ENCODE peak calls at places on chromosomes 11 and 22, in seven cellular contexts. One of them, this sample, is unnamed.

GRCh38 chr22:28899199-28899853 is 16.0 kb downstream of the ZNRF3 start:
- DNase-seq in stomach: no peak
- DNase-seq in ovary: peak; percentile 7
- DNase-seq in GM12865: peak; percentile 35
- DNase-seq in HCT116: no peak
- DNase-seq in MM.1S: no peak
- DNase-seq in right lobe of liver: no peak
- DNase-seq in this sample: no peak

GRCh38 chr22:36753120-36753802 is 22.7 kb downstream of the IFT27 start:
- DNase-seq in stomach: no peak
- DNase-seq in ovary: no peak
- DNase-seq in GM12865: no peak
- DNase-seq in HCT116: no peak
- DNase-seq in MM.1S: no peak
- DNase-seq in right lobe of liver: no peak
- DNase-seq in this sample: no peak

GRCh38 chr11:105236631-105237030 is 97.1 kb upstream of the CARD18 start:
- DNase-seq in stomach: no peak
- DNase-seq in ovary: no peak
- DNase-seq in GM12865: no peak
- DNase-seq in HCT116: no peak
- DNase-seq in MM.1S: no peak
- DNase-seq in right lobe of liver: no peak
- DNase-seq in this sample: no peak

GRCh38 chr11:64170419-64170818 is 4.5 kb upstream of the MACROD1 start:
- DNase-seq in stomach: no peak
- DNase-seq in ovary: no peak
- DNase-seq in GM12865: no peak
- DNase-seq in HCT116: no peak
- DNase-seq in MM.1S: no peak
- DNase-seq in right lobe of liver: no peak
- DNase-seq in this sample: no peak

GRCh38 chr22:27670701-27671412 is 130.7 kb downstream of the MN1 start:
- DNase-seq in stomach: peak; percentile 50
- DNase-seq in ovary: no peak
- DNase-seq in GM12865: no peak
- DNase-seq in HCT116: peak; percentile 34
- DNase-seq in MM.1S: no peak
- DNase-seq in right lobe of liver: no peak
- DNase-seq in this sample: peak; percentile 34

GRCh38 chr11:117510646-117511045 is 183.0 kb downstream of the CEP164 start:
- DNase-seq in stomach: no peak
- DNase-seq in ovary: no peak
- DNase-seq in GM12865: no peak
- DNase-seq in HCT116: no peak
- DNase-seq in MM.1S: no peak
- DNase-seq in right lobe of liver: no peak
- DNase-seq in this sample: no peak

GRCh38 chr11:22730319-22730718 is 63.9 kb downstream of the GAS2 start:
- DNase-seq in stomach: no peak
- DNase-seq in ovary: no peak
- DNase-seq in GM12865: peak; percentile 35
- DNase-seq in HCT116: no peak
- DNase-seq in MM.1S: peak; percentile 51
- DNase-seq in right lobe of liver: no peak
- DNase-seq in this sample: no peak

GRCh38 chr11:29258411-29258810 is 758.4 kb downstream of the KCNA4 start:
- DNase-seq in stomach: no peak
- DNase-seq in ovary: no peak
- DNase-seq in GM12865: no peak
- DNase-seq in HCT116: no peak
- DNase-seq in MM.1S: no peak
- DNase-seq in right lobe of liver: no peak
- DNase-seq in this sample: no peak

DNA sequence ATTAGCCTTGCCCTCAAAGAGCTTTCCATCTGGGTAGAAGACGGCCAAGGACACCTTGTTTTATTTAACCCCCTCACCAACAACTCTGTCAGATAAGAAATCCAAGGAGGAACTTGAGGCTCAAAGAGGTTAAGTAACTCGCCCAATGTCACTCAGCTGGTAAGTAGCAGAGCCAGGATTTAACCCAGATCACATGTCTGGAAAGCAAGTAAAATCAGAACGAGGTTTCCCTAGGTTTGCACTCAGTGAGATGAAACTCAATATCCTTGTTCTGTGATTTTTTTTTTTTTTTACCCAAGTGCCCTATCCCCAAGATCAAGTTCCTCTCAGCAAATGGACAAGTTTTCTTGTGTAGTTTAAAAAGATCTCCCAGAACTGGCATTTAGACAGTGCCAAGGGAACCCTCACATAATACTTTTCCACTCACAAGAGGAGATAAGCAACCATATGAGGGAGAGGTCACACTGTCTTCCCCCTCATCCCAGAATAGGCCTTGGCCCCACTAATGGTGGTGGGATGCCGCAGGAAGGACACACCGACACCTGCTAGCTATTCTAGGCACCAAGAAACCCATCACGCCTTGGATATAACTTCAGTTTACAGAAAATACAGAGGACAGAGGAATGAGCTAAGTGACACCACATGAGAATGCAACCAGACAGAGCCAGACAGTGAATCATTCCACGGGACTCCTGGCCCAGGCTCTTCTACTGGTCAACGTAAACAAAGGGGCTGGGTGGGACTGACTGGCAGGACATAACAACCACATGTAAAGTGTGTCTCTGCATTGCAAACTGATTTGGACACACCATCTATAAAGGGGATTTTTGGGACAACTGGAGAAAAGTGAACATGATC is 8.6 kb upstream of the ARAP1 start:
- DNase-seq in stomach: no peak
- DNase-seq in ovary: no peak
- DNase-seq in GM12865: no peak
- DNase-seq in HCT116: no peak
- DNase-seq in MM.1S: no peak
- DNase-seq in right lobe of liver: no peak
- DNase-seq in this sample: no peak
- TF ChIP-seq CTCF in stomach: no peak
- TF ChIP-seq CTCF in ovary: no peak
- TF ChIP-seq CTCF in GM12865: no peak
- TF ChIP-seq CTCF in HCT116: no peak
- TF ChIP-seq CTCF in MM.1S: no peak
- TF ChIP-seq CTCF in right lobe of liver: no peak
- TF ChIP-seq CTCF in this sample: no peak

DNA sequence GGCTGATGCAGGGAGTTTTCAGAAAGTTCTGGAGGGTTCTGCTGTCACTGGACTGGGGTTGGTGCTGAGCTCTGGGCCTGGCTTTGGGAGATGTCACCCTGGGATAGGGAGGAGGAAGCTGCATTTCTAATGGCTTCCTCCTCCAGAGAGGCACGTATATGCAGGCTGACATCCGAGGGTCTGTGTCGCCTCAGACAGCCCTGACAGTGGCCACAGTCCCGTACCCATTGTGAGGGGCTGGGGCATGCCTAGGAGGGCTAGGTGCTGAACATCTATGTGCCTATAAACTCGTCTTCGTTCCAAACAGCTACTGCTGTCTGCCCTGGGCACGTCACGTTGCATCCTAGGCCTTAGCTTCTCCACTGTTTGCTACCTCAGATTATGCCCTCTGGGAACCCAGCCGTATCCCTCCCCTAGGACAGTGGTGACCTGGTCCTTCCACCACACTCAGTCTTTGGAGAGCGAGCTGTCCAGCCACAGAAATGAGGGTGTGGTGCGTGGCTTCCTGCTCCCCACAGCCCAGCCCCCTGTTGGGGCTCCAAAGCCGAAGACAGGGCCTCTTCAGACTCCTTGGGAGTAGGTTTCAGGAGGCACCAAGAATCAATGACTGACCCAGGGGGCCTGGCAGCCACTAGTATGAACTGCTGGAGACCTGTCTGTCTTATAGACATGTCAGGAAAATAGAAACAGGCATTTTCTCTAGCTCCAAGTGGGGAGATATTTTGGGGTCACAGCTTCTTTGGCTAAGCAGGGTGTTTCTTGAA is 26.4 kb downstream of the ADAMTS15 start:
- DNase-seq in stomach: no peak
- DNase-seq in ovary: no peak
- DNase-seq in GM12865: no peak
- DNase-seq in HCT116: no peak
- DNase-seq in MM.1S: no peak
- DNase-seq in right lobe of liver: no peak
- DNase-seq in this sample: no peak
- TF ChIP-seq CTCF in stomach: no peak
- TF ChIP-seq CTCF in ovary: no peak
- TF ChIP-seq CTCF in GM12865: no peak
- TF ChIP-seq CTCF in HCT116: no peak
- TF ChIP-seq CTCF in MM.1S: no peak
- TF ChIP-seq CTCF in right lobe of liver: no peak
- TF ChIP-seq CTCF in this sample: no peak

GRCh38 chr11:3194016-3194816 is 24.4 kb downstream of the MRGPRG start:
- DNase-seq in stomach: peak; percentile 16
- DNase-seq in ovary: no peak
- DNase-seq in GM12865: no peak
- DNase-seq in HCT116: no peak
- DNase-seq in MM.1S: no peak
- DNase-seq in right lobe of liver: no peak
- DNase-seq in this sample: peak; percentile 12

GRCh38 chr11:3197044-3197715 is 21.4 kb downstream of the MRGPRG start:
- DNase-seq in stomach: peak; percentile 17
- DNase-seq in ovary: peak; percentile 5
- DNase-seq in GM12865: no peak
- DNase-seq in HCT116: no peak
- DNase-seq in MM.1S: no peak
- DNase-seq in right lobe of liver: no peak
- DNase-seq in this sample: peak; percentile 14

GRCh38 chr11:3193373-3194015 is 25.1 kb downstream of the MRGPRG start:
- DNase-seq in stomach: peak; percentile 22
- DNase-seq in ovary: no peak
- DNase-seq in GM12865: no peak
- DNase-seq in HCT116: no peak
- DNase-seq in MM.1S: no peak
- DNase-seq in right lobe of liver: no peak
- DNase-seq in this sample: no peak

GRCh38 chr11:3196161-3197043 is 22.2 kb downstream of the MRGPRG start:
- DNase-seq in stomach: peak; percentile 20
- DNase-seq in ovary: no peak
- DNase-seq in GM12865: no peak
- DNase-seq in HCT116: no peak
- DNase-seq in MM.1S: no peak
- DNase-seq in right lobe of liver: no peak
- DNase-seq in this sample: peak; percentile 17

DNA sequence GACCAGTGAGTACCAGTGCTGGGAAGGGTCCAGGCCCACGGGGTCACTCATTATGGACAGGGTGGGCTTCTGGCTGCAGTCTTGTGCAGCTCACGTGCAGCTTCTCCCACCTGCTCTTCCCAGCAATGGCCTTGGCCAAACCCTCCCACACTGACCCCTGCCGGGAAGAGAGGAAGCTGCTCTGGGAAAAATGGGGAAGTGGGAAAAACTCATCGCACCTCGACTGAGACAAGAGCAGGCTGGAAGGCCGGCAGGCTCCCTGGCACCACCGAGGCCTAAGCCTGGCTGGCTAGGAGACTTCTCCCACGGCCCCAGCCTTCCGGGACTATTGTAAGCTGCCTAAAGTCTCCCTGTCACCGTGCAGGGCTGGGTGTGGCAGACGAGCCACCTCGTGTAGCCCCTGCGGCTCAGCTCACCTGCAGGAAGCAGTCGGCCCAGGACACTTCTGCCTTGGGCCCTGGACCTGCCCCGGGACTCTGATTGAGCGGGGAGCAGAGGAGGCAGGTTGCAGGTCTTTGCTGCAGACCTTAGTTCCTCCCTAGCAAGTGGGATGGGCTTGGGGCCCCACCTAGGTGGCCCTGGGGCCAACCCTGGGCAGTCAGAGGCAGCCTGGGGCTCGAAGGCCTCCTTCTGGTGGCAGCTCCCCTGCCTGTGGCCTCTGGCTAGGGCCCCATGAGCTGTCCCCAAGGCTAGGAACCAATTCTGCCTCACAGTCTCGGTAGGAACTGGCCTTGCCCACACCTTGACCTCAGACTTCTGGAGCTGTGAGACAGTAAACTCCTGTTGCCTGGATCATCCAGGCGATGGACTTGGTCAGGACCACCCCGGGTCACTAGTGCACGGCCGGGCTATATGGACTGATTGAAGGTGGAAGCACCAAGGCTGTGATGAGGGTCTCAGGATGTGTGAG is 23.1 kb downstream of the MRGPRG start:
- DNase-seq in stomach: no peak
- DNase-seq in ovary: no peak
- DNase-seq in GM12865: no peak
- DNase-seq in HCT116: peak; percentile 6
- DNase-seq in MM.1S: no peak
- DNase-seq in right lobe of liver: no peak
- DNase-seq in this sample: no peak
- TF ChIP-seq CTCF in stomach: no peak
- TF ChIP-seq CTCF in ovary: no peak
- TF ChIP-seq CTCF in GM12865: no peak
- TF ChIP-seq CTCF in HCT116: peak; percentile 70
- TF ChIP-seq CTCF in MM.1S: no peak
- TF ChIP-seq CTCF in right lobe of liver: peak; percentile 28
- TF ChIP-seq CTCF in this sample: no peak

GRCh38 chr22:23231471-23232093 is 51.3 kb downstream of the BCR start:
- DNase-seq in stomach: no peak
- DNase-seq in ovary: peak; percentile 11
- DNase-seq in GM12865: no peak
- DNase-seq in HCT116: no peak
- DNase-seq in MM.1S: no peak
- DNase-seq in right lobe of liver: no peak
- DNase-seq in this sample: no peak

GRCh38 chr22:23234409-23235161 is 54.3 kb downstream of the BCR start:
- DNase-seq in stomach: no peak
- DNase-seq in ovary: peak; percentile 3
- DNase-seq in GM12865: no peak
- DNase-seq in HCT116: no peak
- DNase-seq in MM.1S: no peak
- DNase-seq in right lobe of liver: no peak
- DNase-seq in this sample: no peak

GRCh38 chr22:23233746-23234408 is 53.6 kb downstream of the BCR start:
- DNase-seq in stomach: no peak
- DNase-seq in ovary: no peak
- DNase-seq in GM12865: no peak
- DNase-seq in HCT116: no peak
- DNase-seq in MM.1S: no peak
- DNase-seq in right lobe of liver: no peak
- DNase-seq in this sample: no peak

GRCh38 chr22:23232094-23232905 is 52.0 kb downstream of the BCR start:
- DNase-seq in stomach: no peak
- DNase-seq in ovary: peak; percentile 6
- DNase-seq in GM12865: no peak
- DNase-seq in HCT116: no peak
- DNase-seq in MM.1S: no peak
- DNase-seq in right lobe of liver: no peak
- DNase-seq in this sample: no peak

DNA sequence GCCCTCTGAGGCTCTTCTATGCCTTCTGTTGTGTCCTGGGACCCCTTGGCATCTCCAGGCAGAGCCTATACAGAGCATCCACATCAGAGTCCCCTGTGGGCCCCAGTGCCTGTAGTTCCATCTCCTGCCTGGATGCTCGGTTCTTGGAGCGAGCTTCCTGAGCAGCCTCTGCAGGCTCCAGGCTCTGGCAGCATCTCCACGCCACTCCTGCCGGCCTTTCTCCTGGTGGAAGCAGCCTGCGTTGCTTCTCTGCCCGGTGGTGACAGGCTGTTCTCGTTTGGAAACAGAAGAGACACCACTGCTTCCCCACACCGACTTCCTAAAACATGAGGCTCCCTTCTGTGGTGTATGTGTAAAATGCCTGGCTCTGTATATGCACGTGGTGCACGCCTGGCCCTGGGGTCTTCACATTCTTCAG is 52.8 kb downstream of the BCR start:
- DNase-seq in stomach: no peak
- DNase-seq in ovary: no peak
- DNase-seq in GM12865: no peak
- DNase-seq in HCT116: no peak
- DNase-seq in MM.1S: no peak
- DNase-seq in right lobe of liver: no peak
- DNase-seq in this sample: no peak
- TF ChIP-seq CTCF in stomach: no peak
- TF ChIP-seq CTCF in ovary: no peak
- TF ChIP-seq CTCF in GM12865: no peak
- TF ChIP-seq CTCF in HCT116: no peak
- TF ChIP-seq CTCF in MM.1S: no peak
- TF ChIP-seq CTCF in right lobe of liver: no peak
- TF ChIP-seq CTCF in this sample: no peak